ENCODE peak calls at places on chromosome 12, in six cellular contexts. V is adipocyte, D is NCI-H1092 treated with DMSO at 0.1 percent for 48 hours, X is hippocampal formation, Q is RWPE2, L is HTR-8/SVneo. F is an unnamed sample.

GRCh38 chr12:109861689-109862314 is 18.5 kb downstream of the GLTP start:
- DNase-seq in Q (no peak), D (no peak), L (no peak), V (no peak), X (no peak), F (no peak)

GRCh38 chr12:130480231-130480630 is 142.5 kb downstream of the PIWIL1 start:
- DNase-seq in D (no peak), V (no peak), X (no peak), L (no peak), Q (no peak), F (no peak)

GRCh38 chr12:2501464-2502181 is 293.1 kb upstream of the FKBP4 start:
- DNase-seq in D (no peak), X (peak; percentile 11), V (no peak), L (no peak), Q (no peak), F (no peak)

GRCh38 chr12:43309845-43310405 is 242.1 kb downstream of the ADAMTS20 start:
- DNase-seq in L (peak; percentile 33), Q (no peak), X (no peak), D (no peak), V (peak; percentile 69), F (no peak)

GRCh38 chr12:54352891-54353874 is 11.1 kb downstream of the GPR84 start:
- DNase-seq in X (peak; percentile 58), Q (no peak), V (peak; percentile 29), D (peak; percentile 98), L (no peak), F (peak; percentile 50)

GRCh38 chr12:57864382-57864781 is 17.9 kb upstream of the CTDSP2 start:
- DNase-seq in D (no peak), L (no peak), Q (no peak), X (no peak), V (peak; percentile 67), F (no peak)

GRCh38 chr12:26935636-26936378 is 2.0 kb downstream of the INTS13 start:
- DNase-seq in Q (no peak), L (no peak), X (no peak), D (no peak), V (no peak), F (no peak)

GRCh38 chr12:46266869-46267617 is 1.8 kb downstream of the SLC38A1 start:
- DNase-seq in Q (no peak), X (peak; percentile 20), V (peak; percentile 78), L (no peak), D (peak; percentile 86), F (peak; percentile 44)

GRCh38 chr12:10358131-10358530 is 31.7 kb downstream of the KLRK1 start:
- DNase-seq in L (no peak), Q (no peak), D (peak; percentile 45), X (no peak), V (no peak), F (no peak)

GRCh38 chr12:88691811-88692210 is 111.5 kb upstream of the KITLG start:
- DNase-seq in Q (no peak), D (no peak), L (no peak), X (no peak), V (peak; percentile 49), F (no peak)

GRCh38 chr12:49332891-49333371 is 4.1 kb downstream of the C1QL4 start:
- DNase-seq in D (no peak), L (no peak), V (no peak), X (no peak), Q (peak; percentile 49), F (no peak)

GRCh38 chr12:1630081-1630826 is 1.2 kb downstream of the WNT5B start:
- DNase-seq in Q (no peak), D (peak; percentile 67), X (peak; percentile 29), V (peak; percentile 28), L (no peak), F (peak; percentile 37)

GRCh38 chr12:3078086-3078820 is 1.1 kb downstream of the TSPAN9 start:
- DNase-seq in X (no peak), D (no peak), L (no peak), V (no peak), Q (no peak), F (no peak)

GRCh38 chr12:116189692-116190091 is 87.8 kb downstream of the MED13L start:
- DNase-seq in V (no peak), D (no peak), L (no peak), X (no peak), Q (no peak), F (no peak)

GRCh38 chr12:93892431-93893210 is 215.4 kb downstream of the CRADD start:
- DNase-seq in D (no peak), L (no peak), Q (no peak), V (no peak), X (peak; percentile 18), F (peak; percentile 40)

GRCh38 chr12:128815779-128816642 is 7.7 kb downstream of the SLC15A4 start:
- DNase-seq in D (no peak), X (no peak), V (no peak), L (no peak), Q (no peak), F (no peak)

GRCh38 chr12:109385339-109386078 is 37.8 kb downstream of the MYO1H start:
- DNase-seq in X (no peak), L (peak; percentile 53), Q (no peak), V (peak; percentile 89), D (peak; percentile 18), F (peak; percentile 57)

GRCh38 chr12:106495354-106495965 is 87.3 kb upstream of the RFX4 start:
- DNase-seq in Q (no peak), D (no peak), L (no peak), V (no peak), X (no peak), F (no peak)